ENCODE peak calls at places on chromosomes 16 and 17, in five cellular contexts. X, C, K, O and F are unnamed samples.

GRCh38 chr16:2040450-2041105 is 7.1 kb downstream of the NTHL1 start:
- DNase-seq in X (no peak), C (no peak), K (no peak), O (no peak), F (no peak)

GRCh38 chr16:69909043-69909442 is 42.1 kb upstream of the CLEC18A start:
- DNase-seq in X (no peak), C (no peak), K (no peak), O (no peak), F (no peak)

GRCh38 chr17:11909348-11909747 is 87.9 kb downstream of the ZNF18 start:
- DNase-seq in X (no peak), C (no peak), K (no peak), O (no peak), F (no peak)

GRCh38 chr16:78127130-78127529 is 27.7 kb downstream of the WWOX start:
- DNase-seq in X (no peak), C (peak), K (peak), O (no peak), F (no peak)

GRCh38 chr16:88339926-88340754 is 42.6 kb upstream of the ZNF469 start:
- DNase-seq in X (peak), C (no peak), K (no peak), O (no peak), F (no peak)

GRCh38 chr17:27456681-27457404 is 595 bp downstream of the KSR1 start:
- DNase-seq in X (peak), C (no peak), K (no peak), O (no peak), F (no peak)

GRCh38 chr16:85391769-85392583 is 221.1 kb upstream of the GSE1 start:
- DNase-seq in X (peak), C (peak), K (no peak), O (no peak), F (no peak)

GRCh38 chr16:2715519-2715918 is 4.5 kb downstream of the PRSS27 start:
- DNase-seq in X (peak), C (peak), K (peak), O (peak), F (no peak)

GRCh38 chr17:16968786-16969185 is 3.1 kb downstream of the TNFRSF13B start:
- DNase-seq in X (no peak), C (no peak), K (no peak), O (no peak), F (no peak)

GRCh38 chr16:66617728-66618127 is 13.2 kb downstream of the CMTM3 start:
- DNase-seq in X (no peak), C (no peak), K (peak), O (no peak), F (no peak)

GRCh38 chr17:32551186-32551955 is 64.6 kb downstream of the CDK5R1 start:
- DNase-seq in X (no peak), C (peak), K (peak), O (no peak), F (no peak)

GRCh38 chr16:88931373-88931900 is 45.6 kb downstream of the CBFA2T3 start:
- DNase-seq in X (no peak), C (no peak), K (no peak), O (no peak), F (no peak)

GRCh38 chr16:14164916-14165684 is 94.0 kb downstream of the MRTFB start:
- DNase-seq in X (no peak), C (no peak), K (no peak), O (no peak), F (no peak)

GRCh38 chr16:86668136-86668535 is 89.8 kb downstream of the FOXL1 start:
- DNase-seq in X (no peak), C (peak), K (peak), O (no peak), F (no peak)

GRCh38 chr16:12474794-12475410 is 328.8 kb downstream of the CPPED1 start:
- DNase-seq in X (no peak), C (no peak), K (no peak), O (no peak), F (no peak)

GRCh38 chr16:74297296-74297665 is 667 bp downstream of the PSMD7 start:
- DNase-seq in X (peak), C (peak), K (peak), O (no peak), F (no peak)

GRCh38 chr17:43945074-43945824 is 3.0 kb upstream of the PPY start:
- DNase-seq in X (no peak), C (no peak), K (peak), O (no peak), F (no peak)

GRCh38 chr17:10748475-10749110 is 18.8 kb upstream of the TMEM220 start:
- DNase-seq in X (no peak), C (no peak), K (no peak), O (no peak), F (no peak)

GRCh38 chr16:60299345-60299744 is 1565.2 kb upstream of the GOT2 start:
- DNase-seq in X (no peak), C (no peak), K (no peak), O (no peak), F (no peak)

GRCh38 chr16:87132361-87133014 is 184.7 kb downstream of the C16orf95 start:
- DNase-seq in X (no peak), C (peak), K (peak), O (no peak), F (no peak)

GRCh38 chr16:55820615-55821014 is 12.3 kb downstream of the CES1 start:
- DNase-seq in X (no peak), C (no peak), K (no peak), O (no peak), F (no peak)

GRCh38 chr16:22300427-22301071 is 3.3 kb downstream of the POLR3E start:
- DNase-seq in X (peak), C (peak), K (peak), O (peak), F (no peak)

GRCh38 chr16:2147378-2147777 is 1.0 kb upstream of the RAB26 start:
- DNase-seq in X (no peak), C (no peak), K (no peak), O (no peak), F (no peak)

GRCh38 chr17:2384439-2385127 is 16.3 kb downstream of the MNT start:
- DNase-seq in X (no peak), C (no peak), K (no peak), O (no peak), F (no peak)

GRCh38 chr17:7842380-7842949 is 8.4 kb downstream of the KDM6B start:
- DNase-seq in X (peak), C (peak), K (peak), O (peak), F (peak)

GRCh38 chr17:76612977-76613851 is 27.6 kb upstream of the ST6GALNAC2 start:
- DNase-seq in X (no peak), C (no peak), K (no peak), O (no peak), F (no peak)

DNA sequence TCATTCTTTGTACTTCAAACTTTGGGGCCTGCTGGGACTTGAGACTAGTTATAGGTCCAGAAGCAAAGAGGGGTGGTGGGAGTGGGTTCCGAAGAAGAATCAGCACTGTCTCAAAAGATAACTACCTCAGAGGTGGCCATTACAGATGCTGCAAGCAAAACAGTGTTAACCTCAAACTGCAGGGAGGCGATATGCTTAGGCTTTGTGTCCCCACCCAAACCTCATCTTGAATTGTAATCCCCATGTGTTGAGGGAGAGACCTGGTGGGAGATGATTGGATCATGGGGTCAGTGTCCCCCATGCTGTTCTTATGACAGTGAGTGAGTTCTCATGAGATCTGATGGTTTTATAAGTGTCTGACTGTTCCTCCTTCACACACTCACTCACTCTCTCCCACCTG is 545.3 kb downstream of the XYLT1 start:
- DNase-seq in X (no peak), C (no peak), K (no peak), O (no peak), F (no peak)
- TF ChIP-seq CTCF in X (no peak), C (no peak), K (no peak), O (no peak), F (no peak)

DNA sequence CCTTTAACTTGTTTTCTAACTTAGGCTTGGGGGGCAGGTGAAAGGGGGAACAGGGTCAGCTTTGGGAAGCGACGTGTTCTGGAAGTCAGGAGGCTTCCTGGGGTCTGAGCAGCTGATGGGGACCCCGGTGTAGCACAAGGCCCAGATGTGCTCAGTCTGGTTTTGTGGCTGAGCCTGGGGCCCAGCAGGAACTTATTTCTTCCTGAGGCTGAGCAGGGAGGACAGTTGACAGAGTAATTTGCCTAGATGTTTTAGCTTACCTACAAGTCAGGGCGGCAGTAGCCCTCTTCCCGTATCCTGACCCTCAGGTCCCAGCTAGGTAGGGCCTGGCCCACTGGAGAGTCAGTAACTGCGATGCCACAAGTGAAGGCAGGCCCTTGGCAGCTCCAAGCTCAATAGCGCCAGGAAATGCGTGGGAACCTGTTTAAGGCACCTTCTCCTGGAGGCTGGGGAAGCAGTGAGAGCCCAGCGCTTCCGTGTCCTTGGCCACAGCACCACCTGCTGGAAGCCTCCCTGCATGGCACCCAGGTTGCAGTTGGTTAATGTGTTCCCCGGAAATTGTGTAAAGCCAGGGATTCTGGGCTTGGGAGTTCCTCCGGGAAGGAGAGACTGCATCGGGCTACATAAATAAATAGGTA is 5.2 kb downstream of the CCR7 start:
- DNase-seq in X (peak), C (peak), K (peak), O (peak), F (peak)
- TF ChIP-seq CTCF in X (peak), C (peak), K (peak), O (peak), F (peak)

GRCh38 chr17:42474270-42474669 is 15.6 kb downstream of the ATP6V0A1 start:
- DNase-seq in X (no peak), C (no peak), K (no peak), O (peak), F (no peak)

GRCh38 chr17:42472709-42473521 is 14.2 kb downstream of the ATP6V0A1 start:
- DNase-seq in X (no peak), C (peak), K (peak), O (no peak), F (no peak)

GRCh38 chr17:42477173-42477572 is 18.5 kb downstream of the ATP6V0A1 start:
- DNase-seq in X (no peak), C (no peak), K (no peak), O (no peak), F (no peak)

GRCh38 chr17:42475853-42476252 is 17.2 kb downstream of the ATP6V0A1 start:
- DNase-seq in X (no peak), C (peak), K (no peak), O (no peak), F (no peak)

GRCh38 chr17:42475121-42475520 is 16.4 kb downstream of the ATP6V0A1 start:
- DNase-seq in X (no peak), C (no peak), K (no peak), O (no peak), F (no peak)
- TF ChIP-seq CTCF in X (no peak), C (no peak), K (no peak), O (no peak), F (no peak)

GRCh38 chr17:73710095-73710592 is 65.9 kb upstream of the SDK2 start:
- DNase-seq in X (peak), C (peak), K (peak), O (peak), F (no peak)
- TF ChIP-seq CTCF in X (peak), C (peak), K (peak), O (peak), F (peak)

GRCh38 chr17:30002088-30002487 is 60.7 kb downstream of the EFCAB5 start:
- DNase-seq in X (no peak), C (no peak), K (no peak), O (no peak), F (no peak)

GRCh38 chr17:30000001-30000754 is 58.7 kb downstream of the EFCAB5 start:
- DNase-seq in X (no peak), C (peak), K (no peak), O (no peak), F (no peak)

GRCh38 chr17:30000755-30001257 is 59.4 kb downstream of the EFCAB5 start:
- DNase-seq in X (no peak), C (peak), K (no peak), O (no peak), F (no peak)

GRCh38 chr17:29996458-29996857 is 55.0 kb downstream of the EFCAB5 start:
- DNase-seq in X (no peak), C (no peak), K (no peak), O (no peak), F (no peak)
- TF ChIP-seq CTCF in X (no peak), C (no peak), K (no peak), O (no peak), F (no peak)

DNA sequence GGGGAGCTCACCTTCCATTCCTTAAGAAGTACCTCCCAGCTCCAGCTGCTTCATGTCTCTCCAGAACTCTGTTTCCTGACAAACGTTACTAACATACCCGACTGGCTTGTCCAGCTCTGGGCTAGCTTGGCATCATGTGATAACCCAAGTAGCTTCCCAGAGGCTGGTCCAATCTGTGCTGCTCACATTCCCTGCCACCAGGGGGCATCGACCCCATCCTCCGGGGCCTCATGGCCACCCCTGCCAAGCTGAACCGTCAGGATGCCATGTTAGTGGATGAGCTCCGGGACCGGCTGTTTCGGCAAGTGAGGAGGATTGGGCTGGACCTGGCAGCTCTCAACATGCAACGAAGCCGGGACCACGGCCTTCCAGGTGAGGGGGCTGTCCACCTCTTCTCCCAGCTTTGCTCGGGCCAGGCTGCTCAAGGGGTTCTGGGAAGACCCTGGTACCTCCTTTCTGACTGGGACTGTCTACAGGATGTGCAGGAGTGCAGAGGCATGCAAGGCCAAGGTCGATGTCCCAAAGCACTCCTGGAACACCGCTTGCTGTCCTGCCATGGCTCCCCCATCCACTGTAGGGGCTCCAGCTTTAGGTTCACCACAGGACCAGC is 7.6 kb downstream of the EPX start:
- DNase-seq in X (peak), C (peak), K (peak), O (peak), F (no peak)
- TF ChIP-seq CTCF in X (peak), C (peak), K (peak), O (peak), F (no peak)

GRCh38 chr16:30903596-30903995 is 7.2 kb downstream of the CTF1 start:
- DNase-seq in X (peak), C (peak), K (no peak), O (no peak), F (no peak)

GRCh38 chr16:30903002-30903401 is 6.6 kb downstream of the CTF1 start:
- DNase-seq in X (no peak), C (no peak), K (no peak), O (no peak), F (no peak)

GRCh38 chr16:30901201-30902069 is 5.0 kb downstream of the CTF1 start:
- DNase-seq in X (no peak), C (no peak), K (no peak), O (no peak), F (no peak)

GRCh38 chr16:30900588-30900987 is 4.2 kb downstream of the CTF1 start:
- DNase-seq in X (no peak), C (no peak), K (no peak), O (no peak), F (no peak)

DNA sequence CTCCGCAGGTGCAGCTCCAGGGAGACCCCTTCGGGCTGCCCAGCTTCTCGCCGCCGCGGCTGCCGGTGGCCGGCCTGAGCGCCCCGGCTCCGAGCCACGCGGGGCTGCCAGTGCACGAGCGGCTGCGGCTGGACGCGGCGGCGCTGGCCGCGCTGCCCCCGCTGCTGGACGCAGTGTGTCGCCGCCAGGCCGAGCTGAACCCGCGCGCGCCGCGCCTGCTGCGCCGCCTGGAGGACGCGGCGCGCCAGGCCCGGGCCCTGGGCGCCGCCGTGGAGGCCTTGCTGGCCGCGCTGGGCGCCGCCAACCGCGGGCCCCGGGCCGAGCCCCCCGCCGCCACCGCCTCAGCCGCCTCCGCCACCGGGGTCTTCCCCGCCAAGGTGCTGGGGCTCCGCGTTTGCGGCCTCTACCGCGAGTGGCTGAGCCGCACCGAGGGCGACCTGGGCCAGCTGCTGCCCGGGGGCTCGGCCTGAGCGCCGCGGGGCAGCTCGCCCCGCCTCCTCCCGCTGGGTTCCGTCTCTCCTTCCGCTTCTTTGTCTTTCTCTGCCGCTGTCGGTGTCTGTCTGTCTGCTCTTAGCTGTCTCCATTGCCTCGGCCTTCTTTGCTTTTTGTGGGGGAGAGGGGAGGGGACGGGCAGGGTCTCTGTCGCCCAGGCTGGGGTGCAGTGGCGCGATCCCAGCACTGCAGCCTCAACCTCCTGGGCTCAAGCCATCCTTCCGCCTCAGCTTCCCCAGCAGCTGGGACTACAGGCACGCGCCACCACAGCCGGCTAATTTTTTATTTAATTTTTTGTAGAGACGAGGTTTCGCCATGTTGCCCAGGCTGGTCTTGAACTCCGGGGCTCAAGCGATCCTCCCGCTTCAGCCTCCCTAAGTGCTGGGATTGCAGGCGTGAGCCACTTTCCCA is 5.9 kb downstream of the CTF1 start:
- DNase-seq in X (peak), C (peak), K (peak), O (peak), F (no peak)
- TF ChIP-seq CTCF in X (peak), C (no peak), K (peak), O (no peak), F (no peak)